ENCODE peak calls at places on chromosomes 5 and 9, in four cellular contexts. J is astrocyte, L is GM12878, E is MM.1S. N is an unnamed sample. For H3K4me1, the result is how much of the 10 kb centered on the place peaks cover.

GRCh38 chr5:64690417-64691151 is at the start of gene SHISAL2B:
- DNase-seq in J (peak), L (no peak), E (no peak), N (no peak)

GRCh38 chr5:1521671-1522600 is 1.8 kb downstream of the LPCAT1 start:
- DNase-seq in J (peak), L (no peak), E (no peak), N (peak)

GRCh38 chr9:78133751-78134150 is 102.1 kb upstream of the CEP78 start:
- DNase-seq in J (no peak), L (no peak), E (peak), N (peak)

GRCh38 chr9:34125681-34126206 is 754 bp downstream of the DCAF12 start:
- DNase-seq in J (peak), L (no peak), E (peak), N (peak)

GRCh38 chr5:148848378-148849031 is 22.1 kb downstream of the ADRB2 start:
- DNase-seq in J (no peak), L (no peak), E (no peak), N (no peak)

GRCh38 chr9:96617439-96618185 is 2.0 kb downstream of the CDC14B start:
- DNase-seq in J (no peak), L (no peak), E (no peak), N (no peak)

GRCh38 chr9:88236531-88237453 is 98.5 kb upstream of the SPATA31C2 start:
- DNase-seq in J (peak), L (no peak), E (no peak), N (no peak)

GRCh38 chr9:95028855-95029219 is 288.7 kb downstream of the FANCC start:
- DNase-seq in J (no peak), L (no peak), E (no peak), N (no peak)

GRCh38 chr5:143484604-143485003 is 81.1 kb upstream of the NR3C1 start:
- DNase-seq in J (no peak), L (no peak), E (no peak), N (no peak)

GRCh38 chr9:21800931-21801682 is 1.3 kb upstream of the MTAP start:
- DNase-seq in J (no peak), L (no peak), E (no peak), N (no peak)

GRCh38 chr5:92237896-92238295 is 854.8 kb upstream of the ARRDC3 start:
- DNase-seq in J (no peak), L (no peak), E (no peak), N (peak)

GRCh38 chr9:121718063-121718462 is 66.6 kb downstream of the DAB2IP start:
- DNase-seq in J (peak), L (no peak), E (no peak), N (no peak)

GRCh38 chr9:121667214-121667613 is 15.8 kb downstream of the DAB2IP start:
- DNase-seq in J (no peak), L (no peak), E (no peak), N (no peak)

GRCh38 chr5:1723476-1723875 is 76.2 kb downstream of the MRPL36 start:
- DNase-seq in J (no peak), L (no peak), E (no peak), N (no peak)

GRCh38 chr9:134178781-134179551 is 14.6 kb upstream of the RNU6ATAC start:
- DNase-seq in J (no peak), L (no peak), E (no peak), N (no peak)

GRCh38 chr9:21974542-21975409 is 19.4 kb downstream of the CDKN2A start:
- DNase-seq in J (peak), L (no peak), E (no peak), N (no peak)

GRCh38 chr5:146007270-146007669 is 70.9 kb downstream of the SH3RF2 start:
- DNase-seq in J (peak), L (no peak), E (no peak), N (peak)

GRCh38 chr5:84014966-84015365 is 294.3 kb upstream of the HAPLN1 start:
- DNase-seq in J (peak), L (no peak), E (no peak), N (no peak)

GRCh38 chr9:112535364-112535763 is 48.7 kb downstream of the KIAA1958 start:
- DNase-seq in J (no peak), L (no peak), E (no peak), N (no peak)

DNA sequence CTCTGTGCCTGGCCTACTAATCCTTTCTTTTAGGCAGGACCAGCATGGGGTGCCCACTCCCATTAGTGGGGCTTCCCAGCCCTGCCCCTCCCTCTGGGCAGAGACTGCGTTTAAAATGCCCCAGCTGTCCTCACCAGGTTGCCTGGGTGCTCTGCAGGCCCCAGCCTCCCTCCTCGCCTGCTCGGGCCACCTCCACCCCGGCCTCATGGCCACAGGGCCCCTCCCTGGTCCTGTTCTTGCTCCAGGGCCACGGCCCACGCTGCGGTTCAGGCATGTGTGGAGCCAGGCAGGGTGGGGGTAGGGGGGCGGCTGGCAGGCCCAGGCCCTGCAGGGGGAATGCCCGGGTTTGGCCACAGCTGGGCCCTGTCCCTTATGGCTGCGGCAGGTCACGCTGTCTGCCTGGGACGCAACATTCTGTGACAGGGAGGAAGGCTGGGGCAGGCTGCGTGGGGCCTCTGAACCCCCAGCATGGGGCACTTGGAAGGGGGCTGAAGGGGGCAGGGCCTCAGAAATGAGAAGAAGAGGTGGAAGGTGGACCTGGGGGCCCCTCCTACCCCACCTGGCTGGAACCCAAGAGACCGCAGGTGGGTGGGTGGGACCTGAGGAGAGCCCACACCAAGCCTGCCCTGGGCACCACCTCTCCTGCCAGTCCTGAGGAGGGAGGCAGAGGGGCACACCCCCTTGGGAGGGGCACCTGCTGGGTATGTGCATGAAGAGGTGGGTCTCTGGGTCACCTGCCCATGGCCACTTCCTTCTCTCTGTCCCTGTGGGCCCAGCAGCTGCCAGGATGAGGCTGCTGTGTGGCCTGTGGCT is at the start of gene LCN12:
- DNase-seq in J (no peak), L (no peak), E (no peak), N (no peak)
- H2AFZ ChIP-seq in J (no peak), L (no peak), E (no peak), N (no peak)

GRCh38 chr5:124795829-124796228 is 49.4 kb upstream of the ZNF608 start:
- DNase-seq in J (no peak), L (no peak), E (no peak), N (no peak)
- H3K4me2 ChIP-seq in J (no peak), L (peak), E (no peak), N (no peak)

GRCh38 chr5:14209222-14209822 is 66.2 kb downstream of the TRIO start:
- DNase-seq in J (no peak), L (no peak), E (no peak), N (no peak)
- H3K4me1 ChIP-seq in J (half or more), L (half or more), E (under half), N (half or more)

GRCh38 chr5:119323630-119324000 is 32.2 kb upstream of the TNFAIP8 start:
- DNase-seq in J (peak), L (no peak), E (no peak), N (peak)
- H2AFZ ChIP-seq in J (peak), L (peak), E (no peak), N (peak)